ENCODE peak calls at places on chromosomes 7 and 10, in seven cellular contexts. T, F, B, P, J, N and R are unnamed samples.

GRCh38 chr7:158945514-158945913 is 89.2 kb downstream of the DYNC2I1 start:
- DNase-seq in T (no peak), F (no peak), B (no peak), P (no peak), J (no peak), N (no peak), R (no peak)

GRCh38 chr7:132584796-132585494 is 8.7 kb upstream of the PLXNA4 start:
- DNase-seq in T (no peak), F (no peak), B (no peak), P (no peak), J (no peak), N (no peak), R (no peak)

GRCh38 chr7:82164813-82165212 is 278.8 kb downstream of the CACNA2D1 start:
- DNase-seq in T (peak; percentile 28), F (peak; percentile 84), B (no peak), P (no peak), J (no peak), N (peak; percentile 25), R (peak; percentile 19)

GRCh38 chr7:105885386-105886111 is 9.2 kb upstream of the ATXN7L1 start:
- DNase-seq in T (peak; percentile 60), F (no peak), B (no peak), P (no peak), J (no peak), N (no peak), R (no peak)

GRCh38 chr7:93359520-93360198 is 127.5 kb downstream of the VPS50 start:
- DNase-seq in T (no peak), F (no peak), B (no peak), P (no peak), J (no peak), N (no peak), R (no peak)

GRCh38 chr7:77403957-77404356 is 12.2 kb downstream of the GSAP start:
- DNase-seq in T (no peak), F (no peak), B (no peak), P (no peak), J (no peak), N (no peak), R (no peak)

GRCh38 chr7:45937301-45937700 is 16.2 kb upstream of the IGFBP3 start:
- DNase-seq in T (no peak), F (peak; percentile 39), B (no peak), P (peak; percentile 55), J (no peak), N (no peak), R (no peak)

GRCh38 chr10:27104919-27105318 is 4.6 kb upstream of the ANKRD26 start:
- DNase-seq in T (no peak), F (no peak), B (no peak), P (no peak), J (no peak), N (no peak), R (no peak)

GRCh38 chr7:4712371-4713182 is 30.5 kb downstream of the FOXK1 start:
- DNase-seq in T (no peak), F (peak; percentile 77), B (no peak), P (no peak), J (no peak), N (no peak), R (no peak)

GRCh38 chr10:68576118-68576517 is 16.0 kb downstream of the TET1 start:
- DNase-seq in T (no peak), F (no peak), B (no peak), P (no peak), J (no peak), N (peak; percentile 36), R (no peak)

GRCh38 chr10:59279991-59280390 is 82.4 kb downstream of the FAM13C start:
- DNase-seq in T (no peak), F (no peak), B (no peak), P (no peak), J (no peak), N (no peak), R (no peak)

GRCh38 chr7:84998665-84999064 is 188.2 kb downstream of the SEMA3D start:
- DNase-seq in T (no peak), F (no peak), B (no peak), P (no peak), J (no peak), N (no peak), R (no peak)

DNA sequence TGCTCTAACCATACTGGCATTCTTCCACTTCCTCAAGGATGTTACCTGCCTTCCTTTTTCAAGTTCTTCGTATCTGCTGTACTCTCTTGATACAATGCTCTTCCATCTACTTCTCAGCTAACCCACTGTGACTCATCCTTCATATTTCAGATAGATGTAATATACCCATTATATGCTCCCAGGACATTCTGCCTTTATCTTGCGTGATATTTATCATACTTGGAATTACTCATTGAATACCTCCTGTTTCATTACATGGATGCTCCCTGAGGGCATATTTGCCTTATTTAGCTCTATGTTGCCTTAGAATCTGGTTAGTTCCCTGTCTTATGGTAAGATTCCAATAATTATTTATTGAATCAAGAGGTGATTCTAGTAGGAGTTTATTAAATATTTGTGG is 706.4 kb downstream of the SORCS3 start:
- DNase-seq in T (no peak), F (no peak), B (no peak), P (no peak), J (no peak), N (no peak), R (no peak)
- H3K27ac ChIP-seq in T (no peak overlapping the region), F (no peak overlapping the region), B (no peak overlapping the region), P (no peak overlapping the region), J (no peak overlapping the region), N (no peak overlapping the region), R (no peak overlapping the region)

DNA sequence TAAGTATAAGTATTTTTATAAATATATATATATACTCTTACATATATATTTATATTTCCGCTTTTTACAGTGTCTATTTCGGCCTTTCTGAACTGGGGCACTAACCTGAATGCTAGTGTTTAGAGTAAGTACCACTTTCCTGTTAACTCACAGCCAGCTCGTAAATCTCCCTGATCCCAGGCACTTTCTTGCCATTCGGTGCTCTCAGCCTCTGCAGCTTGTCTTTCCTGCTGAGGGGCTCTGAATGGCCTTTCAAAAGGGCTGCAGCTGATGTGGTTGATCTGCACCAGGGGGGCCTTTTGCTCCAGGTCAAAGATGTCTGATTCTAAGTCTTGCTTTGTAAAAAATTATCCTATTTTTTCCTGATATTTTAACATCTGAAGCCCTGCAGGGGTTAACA is 25.4 kb upstream of the HPS1 start:
- DNase-seq in T (no peak), F (no peak), B (no peak), P (no peak), J (no peak), N (peak; percentile 78), R (no peak)
- H3K4me1 ChIP-seq in T (peaks cover 3% of the 10 kb centered on the region), F (peaks cover 6% of the 10 kb centered on the region), B (peaks cover 8% of the 10 kb centered on the region), P (peaks cover 24% of the 10 kb centered on the region), J (no peaks in the 10 kb centered on the region), N (peaks cover 31% of the 10 kb centered on the region), R (peaks cover 9% of the 10 kb centered on the region)

DNA sequence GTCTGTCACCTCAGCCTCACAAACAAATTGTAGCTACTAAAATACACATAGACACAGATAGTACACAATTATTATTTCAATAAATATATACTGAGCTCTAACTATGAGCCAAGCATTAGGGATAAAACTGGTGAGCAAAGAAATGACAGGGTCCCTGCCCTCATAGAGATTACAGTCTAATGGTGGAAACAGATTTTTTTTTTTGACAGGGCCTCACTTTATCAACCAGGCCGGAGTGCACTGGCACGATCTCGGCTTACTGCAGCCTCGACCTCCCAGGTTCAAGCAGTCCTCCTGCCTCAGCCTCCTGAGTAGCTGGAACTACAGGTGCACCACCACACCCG is 695 bp upstream of the RBM28 start:
- DNase-seq in T (no peak), F (no peak), B (no peak), P (no peak), J (no peak), N (no peak), R (no peak)
- H3K4me3 ChIP-seq in T (no peak overlapping the region), F (no peak overlapping the region), B (peak overlapping the region; percentile 92), P (peak overlapping the region; percentile 63), J (no peak overlapping the region), N (no peak overlapping the region), R (no peak overlapping the region)

DNA sequence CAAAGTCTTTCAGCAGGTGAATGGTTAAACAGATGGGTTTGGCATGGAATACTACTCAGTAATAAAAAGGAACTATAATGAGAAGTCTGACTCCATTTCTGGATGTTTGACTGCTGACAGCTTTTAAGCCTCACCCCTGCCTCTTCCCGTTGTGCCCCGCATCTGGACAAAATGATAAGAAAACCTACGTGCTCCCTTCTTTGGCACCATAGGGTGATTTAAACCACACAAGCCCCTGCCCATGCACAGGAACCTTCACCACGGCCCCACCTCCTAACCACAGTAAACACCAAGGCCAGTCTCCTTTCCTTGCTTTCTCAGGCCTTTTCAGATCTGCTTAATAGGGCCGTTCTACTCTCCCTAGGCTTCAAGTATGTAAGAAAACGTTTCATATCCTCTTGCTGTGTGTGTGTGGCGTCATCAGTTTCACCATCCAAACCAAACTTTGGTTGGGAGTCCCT is 47.1 kb upstream of the UBN2 start:
- DNase-seq in T (no peak), F (no peak), B (no peak), P (no peak), J (no peak), N (no peak), R (no peak)
- H3K27ac ChIP-seq in T (no peak overlapping the region), F (no peak overlapping the region), B (no peak overlapping the region), P (no peak overlapping the region), J (no peak overlapping the region), N (no peak overlapping the region), R (no peak overlapping the region)

GRCh38 chr10:31963598-31963980 is 35.0 kb upstream of the ARHGAP12 start:
- DNase-seq in T (no peak), F (peak; percentile 27), B (no peak), P (no peak), J (no peak), N (no peak), R (no peak)
- H3K4me1 ChIP-seq in T (no peaks in the 10 kb centered on the region), F (peaks cover 13% of the 10 kb centered on the region), B (peaks cover 56% of the 10 kb centered on the region), P (no peaks in the 10 kb centered on the region), J (no peaks in the 10 kb centered on the region), N (no peaks in the 10 kb centered on the region), R (peaks cover 1% of the 10 kb centered on the region)

GRCh38 chr10:128996092-128996491 is 470.9 kb upstream of the MGMT start:
- DNase-seq in T (no peak), F (no peak), B (no peak), P (no peak), J (no peak), N (no peak), R (no peak)
- H3K4me3 ChIP-seq in T (no peak overlapping the region), F (no peak overlapping the region), B (no peak overlapping the region), P (no peak overlapping the region), J (no peak overlapping the region), N (no peak overlapping the region), R (no peak overlapping the region)